ENCODE peak calls at places on chromosomes 11 and 22, in ten cellular contexts. M, J, I, O, G, L, P, S, N and U are unnamed samples. For H3K9me3, the result is how much of the 10 kb centered on the place peaks cover.

GRCh38 chr11:11993814-11994213 is 14.6 kb downstream of the DKK3 start:
- DNase-seq in M (peak), J (no peak), I (no peak), O (peak), G (no peak), L (peak), P (no peak), S (peak), N (no peak), U (no peak)

GRCh38 chr11:130262424-130262823 is 52.3 kb downstream of the ZBTB44 start:
- DNase-seq in M (no peak), J (no peak), I (no peak), O (no peak), G (no peak), L (no peak), P (no peak), S (no peak), N (no peak), U (no peak)

GRCh38 chr11:104534268-104534667 is 364.0 kb downstream of the CASP12 start:
- DNase-seq in M (peak), J (no peak), I (peak), O (peak), G (no peak), L (no peak), P (no peak), S (no peak), N (no peak), U (no peak)

GRCh38 chr11:44030276-44030932 is 17.4 kb upstream of the ACCSL start:
- DNase-seq in M (peak), J (no peak), I (no peak), O (peak), G (no peak), L (no peak), P (peak), S (no peak), N (peak), U (no peak)

GRCh38 chr11:34899633-34900016 is 16.6 kb downstream of the APIP start:
- DNase-seq in M (no peak), J (no peak), I (no peak), O (peak), G (no peak), L (no peak), P (no peak), S (no peak), N (no peak), U (no peak)

GRCh38 chr11:109747839-109748238 is 325.8 kb downstream of the C11orf87 start:
- DNase-seq in M (peak), J (no peak), I (no peak), O (no peak), G (no peak), L (no peak), P (no peak), S (no peak), N (no peak), U (no peak)

GRCh38 chr11:1442163-1442562 is 44.4 kb downstream of the MOB2 start:
- DNase-seq in M (no peak), J (no peak), I (no peak), O (peak), G (no peak), L (no peak), P (no peak), S (no peak), N (no peak), U (no peak)

GRCh38 chr11:5258543-5259262 is 4.1 kb upstream of the HBG2 start:
- DNase-seq in M (no peak), J (no peak), I (no peak), O (no peak), G (no peak), L (no peak), P (no peak), S (no peak), N (no peak), U (no peak)

GRCh38 chr11:9565822-9566560 is 7.5 kb upstream of the WEE1 start:
- DNase-seq in M (peak), J (peak), I (peak), O (peak), G (peak), L (peak), P (no peak), S (peak), N (peak), U (peak)

GRCh38 chr22:30178180-30179126 is 68.1 kb downstream of the LIF start:
- DNase-seq in M (no peak), J (no peak), I (no peak), O (no peak), G (no peak), L (no peak), P (no peak), S (no peak), N (no peak), U (no peak)

GRCh38 chr22:26579331-26579886 is 10.5 kb downstream of the TPST2 start:
- DNase-seq in M (no peak), J (no peak), I (no peak), O (no peak), G (peak), L (no peak), P (peak), S (no peak), N (no peak), U (peak)

GRCh38 chr11:75268626-75269366 is 28.2 kb downstream of the TPBGL start:
- DNase-seq in M (no peak), J (no peak), I (no peak), O (no peak), G (peak), L (no peak), P (peak), S (no peak), N (no peak), U (no peak)

GRCh38 chr22:36528336-36528735 is 630 bp downstream of the EIF3D start:
- DNase-seq in M (peak), J (no peak), I (no peak), O (peak), G (no peak), L (no peak), P (no peak), S (no peak), N (no peak), U (no peak)

GRCh38 chr22:41197808-41198585 is 7.1 kb upstream of the L3MBTL2 start:
- DNase-seq in M (peak), J (no peak), I (no peak), O (no peak), G (peak), L (peak), P (no peak), S (no peak), N (peak), U (peak)

GRCh38 chr11:12126352-12127019 is 16.1 kb downstream of the MICAL2 start:
- DNase-seq in M (peak), J (no peak), I (no peak), O (peak), G (no peak), L (no peak), P (no peak), S (no peak), N (no peak), U (no peak)

GRCh38 chr11:35814720-35815305 is 129.0 kb upstream of the LDLRAD3 start:
- DNase-seq in M (no peak), J (no peak), I (no peak), O (peak), G (no peak), L (no peak), P (no peak), S (no peak), N (no peak), U (no peak)

GRCh38 chr22:50712341-50713007 is 25.5 kb upstream of the ACR start:
- DNase-seq in M (no peak), J (no peak), I (no peak), O (no peak), G (no peak), L (no peak), P (peak), S (no peak), N (no peak), U (no peak)

GRCh38 chr11:8959546-8960166 is 4.6 kb downstream of the TMEM9B start:
- DNase-seq in M (peak), J (peak), I (peak), O (peak), G (peak), L (no peak), P (no peak), S (peak), N (peak), U (no peak)

GRCh38 chr11:27420217-27420616 is 52.4 kb downstream of the LGR4 start:
- DNase-seq in M (no peak), J (no peak), I (no peak), O (no peak), G (no peak), L (no peak), P (no peak), S (no peak), N (no peak), U (no peak)

GRCh38 chr11:30586251-30587144 is at the start of gene MPPED2:
- DNase-seq in M (no peak), J (no peak), I (no peak), O (no peak), G (peak), L (peak), P (peak), S (peak), N (peak), U (no peak)

GRCh38 chr22:20857838-20858614 is 585 bp downstream of the PI4KA start:
- DNase-seq in M (peak), J (peak), I (peak), O (peak), G (peak), L (peak), P (peak), S (peak), N (peak), U (no peak)

GRCh38 chr22:20000246-20001081 is 16.2 kb downstream of the ARVCF start:
- DNase-seq in M (no peak), J (peak), I (no peak), O (no peak), G (no peak), L (no peak), P (peak), S (no peak), N (no peak), U (no peak)

GRCh38 chr11:77467233-77467632 is 6.7 kb downstream of the PAK1 start:
- DNase-seq in M (no peak), J (no peak), I (no peak), O (no peak), G (no peak), L (no peak), P (no peak), S (no peak), N (no peak), U (no peak)

GRCh38 chr11:98507208-98507607 is 513.5 kb upstream of the CNTN5 start:
- DNase-seq in M (no peak), J (no peak), I (no peak), O (no peak), G (no peak), L (no peak), P (no peak), S (no peak), N (no peak), U (no peak)
- H3K9me3 ChIP-seq in M (under half), J (under half), I (under half), O (under half), G (under half), L (under half), P (under half), S (under half), N (under half), U (under half)

GRCh38 chr22:31752096-31752847 is 1.5 kb upstream of the DEPDC5 start:
- DNase-seq in M (no peak), J (no peak), I (no peak), O (no peak), G (no peak), L (no peak), P (no peak), S (no peak), N (no peak), U (no peak)

GRCh38 chr22:31753005-31753633 is 700 bp upstream of the DEPDC5 start:
- DNase-seq in M (peak), J (peak), I (no peak), O (peak), G (peak), L (peak), P (peak), S (peak), N (peak), U (no peak)

GRCh38 chr22:31748490-31748889 is 1.4 kb downstream of the PRR14L start:
- DNase-seq in M (no peak), J (no peak), I (no peak), O (no peak), G (no peak), L (no peak), P (no peak), S (no peak), N (no peak), U (no peak)

GRCh38 chr22:31749636-31750364 is at the start of gene PRR14L:
- DNase-seq in M (peak), J (peak), I (peak), O (peak), G (peak), L (peak), P (peak), S (peak), N (peak), U (peak)

DNA sequence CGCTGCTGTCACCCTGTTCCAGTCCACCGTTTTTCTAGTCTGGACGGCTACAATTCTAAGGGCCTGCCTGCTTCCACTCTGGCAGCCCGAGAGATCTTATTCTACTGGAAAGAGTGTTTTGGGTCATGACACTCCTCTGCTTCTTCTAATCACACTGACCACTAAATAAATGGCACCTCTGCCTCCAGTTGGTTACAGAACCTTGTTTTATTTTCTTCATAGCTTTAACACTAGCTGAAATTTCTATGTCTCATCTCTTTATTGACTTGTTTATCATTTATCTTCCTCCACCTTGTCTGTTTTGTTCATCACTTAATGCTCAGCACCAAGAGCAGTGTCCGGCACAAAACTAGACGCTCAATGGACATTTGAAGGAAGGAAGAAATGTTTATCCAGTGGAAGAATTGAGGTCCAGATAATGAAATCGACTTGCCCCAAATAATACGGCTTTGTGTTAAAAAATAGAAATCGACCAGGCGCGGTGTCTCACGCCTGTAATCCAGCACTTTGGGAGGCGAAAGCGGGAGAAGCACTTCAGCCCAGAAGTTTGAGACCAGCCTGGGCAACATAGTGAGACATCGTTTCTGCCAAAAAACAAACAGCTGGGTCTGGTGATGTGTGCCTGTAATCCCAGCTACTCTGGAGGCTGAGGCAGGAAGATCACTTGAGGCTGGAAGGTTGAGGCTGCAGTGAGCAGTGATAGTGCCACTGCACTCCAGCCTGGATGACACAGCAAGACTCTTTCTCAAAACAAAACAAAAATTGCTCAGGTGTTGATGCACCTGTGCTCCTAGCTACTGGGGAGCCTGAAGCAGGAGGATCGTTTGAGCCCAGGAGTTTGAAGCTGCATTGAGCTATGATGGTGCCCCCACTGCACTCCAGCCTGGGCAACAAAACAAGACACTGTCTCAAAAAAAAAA is 693 bp upstream of the PRR14L start:
- DNase-seq in M (no peak), J (no peak), I (no peak), O (no peak), G (no peak), L (no peak), P (no peak), S (no peak), N (no peak), U (no peak)
- H3K4me3 ChIP-seq in M (no peak), J (peak), I (peak), O (no peak), G (peak), L (peak), P (peak), S (peak), N (peak), U (peak)

DNA sequence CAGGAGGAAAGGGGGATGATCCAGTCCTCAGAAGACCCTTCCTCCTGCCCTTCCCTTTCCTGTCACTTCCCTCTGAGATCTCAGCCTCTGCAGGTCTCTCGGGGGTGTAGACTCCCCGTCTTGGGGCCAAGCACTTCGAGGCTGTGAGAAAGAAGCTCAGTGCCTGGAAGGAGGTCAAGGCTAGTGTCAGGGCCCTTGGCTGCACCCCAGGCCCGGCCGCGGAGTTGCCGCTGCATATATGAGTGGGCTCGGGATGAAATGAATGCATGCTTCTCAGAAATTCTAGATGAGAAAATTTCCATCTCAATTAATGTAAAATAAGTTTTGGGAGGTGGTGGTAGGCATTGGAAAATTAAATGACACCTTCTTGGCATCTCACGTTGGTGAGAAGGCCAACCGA is 1313.7 kb downstream of the BRD1 start:
- DNase-seq in M (no peak), J (no peak), I (no peak), O (no peak), G (no peak), L (no peak), P (no peak), S (no peak), N (no peak), U (no peak)
- H3K9me3 ChIP-seq in M (under half), J (under half), I (half or more), O (under half), G (under half), L (under half), P (under half), S (under half), N (under half), U (under half)

GRCh38 chr11:46239801-46240061 is 37.7 kb upstream of the CREB3L1 start:
- DNase-seq in M (peak), J (no peak), I (no peak), O (peak), G (no peak), L (no peak), P (no peak), S (no peak), N (no peak), U (no peak)
- H3K4me3 ChIP-seq in M (no peak), J (peak), I (no peak), O (no peak), G (no peak), L (no peak), P (no peak), S (no peak), N (no peak), U (no peak)

GRCh38 chr22:47458348-47458747 is 695.9 kb downstream of the TBC1D22A start:
- DNase-seq in M (no peak), J (no peak), I (no peak), O (no peak), G (no peak), L (no peak), P (no peak), S (no peak), N (no peak), U (no peak)

GRCh38 chr22:47457021-47457420 is 694.6 kb downstream of the TBC1D22A start:
- DNase-seq in M (no peak), J (no peak), I (no peak), O (no peak), G (no peak), L (no peak), P (no peak), S (no peak), N (no peak), U (no peak)

GRCh38 chr22:47463220-47463619 is 700.8 kb downstream of the TBC1D22A start:
- DNase-seq in M (no peak), J (no peak), I (no peak), O (no peak), G (no peak), L (no peak), P (no peak), S (no peak), N (no peak), U (no peak)

GRCh38 chr22:47457509-47458300 is 695.3 kb downstream of the TBC1D22A start:
- DNase-seq in M (no peak), J (no peak), I (no peak), O (no peak), G (no peak), L (peak), P (no peak), S (no peak), N (no peak), U (no peak)

DNA sequence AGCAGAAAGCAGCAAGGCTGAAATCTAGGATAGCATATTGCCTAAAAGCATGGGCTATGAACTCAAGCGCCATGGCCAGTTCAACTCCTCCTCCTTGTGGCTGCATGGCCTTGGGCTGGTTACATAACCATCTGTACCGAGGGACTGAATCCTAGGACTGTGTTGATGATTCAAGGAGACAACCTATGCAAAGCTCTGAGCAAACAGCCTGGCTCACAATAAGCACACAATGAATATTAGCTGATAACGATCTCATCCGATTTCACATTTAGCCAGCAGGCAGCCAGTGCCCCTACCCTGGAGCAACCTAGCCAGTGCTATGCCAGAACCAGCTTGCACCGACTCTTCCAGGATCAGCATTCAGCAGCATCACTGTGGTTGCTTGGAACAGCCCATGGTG is 698.4 kb downstream of the TBC1D22A start:
- DNase-seq in M (no peak), J (peak), I (no peak), O (no peak), G (no peak), L (no peak), P (no peak), S (no peak), N (no peak), U (no peak)
- H3K9me3 ChIP-seq in M (under half), J (under half), I (under half), O (under half), G (under half), L (under half), P (under half), S (under half), N (under half), U (under half)

GRCh38 chr11:66727883-66728759 is 895 bp downstream of the SPTBN2 start:
- DNase-seq in M (no peak), J (no peak), I (no peak), O (no peak), G (peak), L (no peak), P (no peak), S (no peak), N (no peak), U (no peak)
- H3K4me3 ChIP-seq in M (peak), J (peak), I (peak), O (peak), G (peak), L (peak), P (peak), S (peak), N (peak), U (no peak)

GRCh38 chr11:70823771-70824170 is 425.4 kb downstream of the CTTN start:
- DNase-seq in M (no peak), J (no peak), I (no peak), O (no peak), G (no peak), L (no peak), P (no peak), S (no peak), N (no peak), U (no peak)
- H3K9me3 ChIP-seq in M (under half), J (under half), I (half or more), O (under half), G (under half), L (under half), P (under half), S (under half), N (under half), U (under half)